ENCODE peak calls at places on chromosomes 13 and 19, in four cellular contexts. One of them, this sample, is unnamed.

GRCh38 chr13:21175656-21176194 is 627 bp downstream of the SKA3 start:
- DNase-seq in GM12865: peak
- DNase-seq in thoracic aorta: no peak
- DNase-seq in AG10803: no peak
- DNase-seq in this sample: peak

GRCh38 chr19:3821857-3822364 is 35.7 kb upstream of the MATK start:
- DNase-seq in GM12865: peak
- DNase-seq in thoracic aorta: no peak
- DNase-seq in AG10803: peak
- DNase-seq in this sample: peak

GRCh38 chr13:35554972-35555623 is 78.6 kb upstream of the MAB21L1 start:
- DNase-seq in GM12865: no peak
- DNase-seq in thoracic aorta: no peak
- DNase-seq in AG10803: no peak
- DNase-seq in this sample: no peak

GRCh38 chr19:45528744-45529453 is 21.6 kb downstream of the VASP start:
- DNase-seq in GM12865: no peak
- DNase-seq in thoracic aorta: no peak
- DNase-seq in AG10803: no peak
- DNase-seq in this sample: peak

GRCh38 chr13:44188257-44188656 is 185.4 kb upstream of the SERP2 start:
- DNase-seq in GM12865: no peak
- DNase-seq in thoracic aorta: no peak
- DNase-seq in AG10803: peak
- DNase-seq in this sample: peak

GRCh38 chr19:38336638-38337359 is 1.2 kb downstream of the CATSPERG start:
- DNase-seq in GM12865: peak
- DNase-seq in thoracic aorta: peak
- DNase-seq in AG10803: peak
- DNase-seq in this sample: peak

GRCh38 chr13:36801035-36801434 is 18.0 kb upstream of the RFXAP start:
- DNase-seq in GM12865: no peak
- DNase-seq in thoracic aorta: no peak
- DNase-seq in AG10803: no peak
- DNase-seq in this sample: no peak

GRCh38 chr13:114106991-114107685 is 25.3 kb downstream of the RASA3 start:
- DNase-seq in GM12865: no peak
- DNase-seq in thoracic aorta: no peak
- DNase-seq in AG10803: no peak
- DNase-seq in this sample: no peak

GRCh38 chr19:31819837-31820236 is 470.6 kb upstream of the TSHZ3 start:
- DNase-seq in GM12865: no peak
- DNase-seq in thoracic aorta: no peak
- DNase-seq in AG10803: no peak
- DNase-seq in this sample: no peak

GRCh38 chr13:47268270-47268669 is 371.4 kb upstream of the HTR2A start:
- DNase-seq in GM12865: no peak
- DNase-seq in thoracic aorta: no peak
- DNase-seq in AG10803: no peak
- DNase-seq in this sample: no peak

GRCh38 chr13:67440240-67440639 is 210.1 kb upstream of the PCDH9 start:
- DNase-seq in GM12865: no peak
- DNase-seq in thoracic aorta: no peak
- DNase-seq in AG10803: no peak
- DNase-seq in this sample: no peak

GRCh38 chr19:37095859-37096258 is 17.6 kb downstream of the ZNF420 start:
- DNase-seq in GM12865: no peak
- DNase-seq in thoracic aorta: no peak
- DNase-seq in AG10803: no peak
- DNase-seq in this sample: peak

GRCh38 chr13:68369739-68370138 is 1139.6 kb upstream of the PCDH9 start:
- DNase-seq in GM12865: no peak
- DNase-seq in thoracic aorta: no peak
- DNase-seq in AG10803: no peak
- DNase-seq in this sample: no peak

GRCh38 chr19:14103310-14103709 is 12.8 kb upstream of the SAMD1 start:
- DNase-seq in GM12865: no peak
- DNase-seq in thoracic aorta: no peak
- DNase-seq in AG10803: no peak
- DNase-seq in this sample: no peak

GRCh38 chr19:39501340-39501739 is 2.6 kb downstream of the DLL3 start:
- DNase-seq in GM12865: no peak
- DNase-seq in thoracic aorta: no peak
- DNase-seq in AG10803: no peak
- DNase-seq in this sample: no peak

GRCh38 chr19:51127755-51128154 is 3.0 kb downstream of the SIGLEC9 start:
- DNase-seq in GM12865: no peak
- DNase-seq in thoracic aorta: no peak
- DNase-seq in AG10803: peak
- DNase-seq in this sample: peak

GRCh38 chr19:11422163-11423068 is 3.3 kb upstream of the RGL3 start:
- DNase-seq in GM12865: peak
- DNase-seq in thoracic aorta: no peak
- DNase-seq in AG10803: peak
- DNase-seq in this sample: peak

GRCh38 chr19:48424694-48425219 is 21.0 kb upstream of the GRWD1 start:
- DNase-seq in GM12865: peak
- DNase-seq in thoracic aorta: no peak
- DNase-seq in AG10803: peak
- DNase-seq in this sample: peak

GRCh38 chr13:111526922-111527321 is 206.5 kb downstream of the TEX29 start:
- DNase-seq in GM12865: no peak
- DNase-seq in thoracic aorta: no peak
- DNase-seq in AG10803: no peak
- DNase-seq in this sample: no peak

GRCh38 chr13:35979378-35979911 is 151.7 kb downstream of the DCLK1 start:
- DNase-seq in GM12865: no peak
- DNase-seq in thoracic aorta: peak
- DNase-seq in AG10803: peak
- DNase-seq in this sample: peak

GRCh38 chr19:34982275-34982674 is 17.8 kb upstream of the GRAMD1A start:
- DNase-seq in GM12865: no peak
- DNase-seq in thoracic aorta: no peak
- DNase-seq in AG10803: no peak
- DNase-seq in this sample: no peak

GRCh38 chr19:34988119-34988518 is 12.0 kb upstream of the GRAMD1A start:
- DNase-seq in GM12865: no peak
- DNase-seq in thoracic aorta: no peak
- DNase-seq in AG10803: no peak
- DNase-seq in this sample: no peak

GRCh38 chr19:34983786-34984185 is 16.3 kb upstream of the GRAMD1A start:
- DNase-seq in GM12865: no peak
- DNase-seq in thoracic aorta: no peak
- DNase-seq in AG10803: no peak
- DNase-seq in this sample: no peak

GRCh38 chr19:34984287-34984686 is 15.8 kb upstream of the GRAMD1A start:
- DNase-seq in GM12865: no peak
- DNase-seq in thoracic aorta: no peak
- DNase-seq in AG10803: no peak
- DNase-seq in this sample: no peak

GRCh38 chr19:34985249-34986022 is 14.7 kb upstream of the GRAMD1A start:
- DNase-seq in GM12865: no peak
- DNase-seq in thoracic aorta: no peak
- DNase-seq in AG10803: peak
- DNase-seq in this sample: peak
- H3K4me3 ChIP-seq in GM12865: no peak
- H3K4me3 ChIP-seq in thoracic aorta: no peak
- H3K4me3 ChIP-seq in AG10803: no peak
- H3K4me3 ChIP-seq in this sample: peak

GRCh38 chr13:27168870-27169525 is 2.6 kb downstream of the USP12 start:
- DNase-seq in GM12865: no peak
- DNase-seq in thoracic aorta: no peak
- DNase-seq in AG10803: peak
- DNase-seq in this sample: no peak
- TF ChIP-seq CTCF in GM12865: no peak
- TF ChIP-seq CTCF in thoracic aorta: no peak
- TF ChIP-seq CTCF in AG10803: no peak
- TF ChIP-seq CTCF in this sample: no peak

GRCh38 chr13:25046274-25046984 is 49.5 kb upstream of the PABPC3 start:
- DNase-seq in GM12865: no peak
- DNase-seq in thoracic aorta: no peak
- DNase-seq in AG10803: no peak
- DNase-seq in this sample: no peak
- H3K4me3 ChIP-seq in GM12865: no peak
- H3K4me3 ChIP-seq in thoracic aorta: peak
- H3K4me3 ChIP-seq in AG10803: peak
- H3K4me3 ChIP-seq in this sample: peak

GRCh38 chr13:79937311-79938243 is 403.3 kb downstream of the SPRY2 start:
- DNase-seq in GM12865: no peak
- DNase-seq in thoracic aorta: no peak
- DNase-seq in AG10803: no peak
- DNase-seq in this sample: no peak
- TF ChIP-seq CTCF in GM12865: no peak
- TF ChIP-seq CTCF in thoracic aorta: no peak
- TF ChIP-seq CTCF in AG10803: no peak
- TF ChIP-seq CTCF in this sample: no peak

GRCh38 chr13:51477653-51478324 is 25.0 kb upstream of the INTS6 start:
- DNase-seq in GM12865: no peak
- DNase-seq in thoracic aorta: no peak
- DNase-seq in AG10803: no peak
- DNase-seq in this sample: no peak
- H3K4me3 ChIP-seq in GM12865: no peak
- H3K4me3 ChIP-seq in thoracic aorta: no peak
- H3K4me3 ChIP-seq in AG10803: no peak
- H3K4me3 ChIP-seq in this sample: no peak

This sample was measured in choroid plexus epithelial cell.